ENCODE peak calls at places on chromosomes 12 and 14, in eight cellular contexts. One of them, this sample, is unnamed.

GRCh38 chr14:23056956-23057756 is at the start of gene CDH24:
- DNase-seq in suprapubic skin: peak; percentile 86
- DNase-seq in GM20000: peak; percentile 95
- DNase-seq in HL-60: no peak
- DNase-seq in uterus: peak; percentile 78
- DNase-seq in AG09309: no peak
- DNase-seq in tibial artery: peak; percentile 72
- DNase-seq in HFFc6: peak; percentile 26
- DNase-seq in this sample: peak; percentile 61

GRCh38 chr12:45327823-45328383 is 112.0 kb downstream of the ANO6 start:
- DNase-seq in AG09309: no peak
- DNase-seq in tibial artery: no peak
- DNase-seq in HFFc6: peak; percentile 12
- DNase-seq in uterus: no peak
- DNase-seq in suprapubic skin: no peak
- DNase-seq in GM20000: no peak
- DNase-seq in HL-60: no peak
- DNase-seq in this sample: no peak

GRCh38 chr12:131950182-131950913 is 606 bp downstream of the EP400 start:
- DNase-seq in tibial artery: no peak
- DNase-seq in GM20000: peak; percentile 56
- DNase-seq in uterus: peak; percentile 29
- DNase-seq in AG09309: no peak
- DNase-seq in suprapubic skin: peak; percentile 80
- DNase-seq in HL-60: no peak
- DNase-seq in HFFc6: no peak
- DNase-seq in this sample: peak; percentile 40

GRCh38 chr14:101198398-101199027 is 295.0 kb upstream of the RTL1 start:
- DNase-seq in HFFc6: no peak
- DNase-seq in HL-60: no peak
- DNase-seq in suprapubic skin: no peak
- DNase-seq in uterus: peak; percentile 9
- DNase-seq in AG09309: no peak
- DNase-seq in GM20000: no peak
- DNase-seq in tibial artery: no peak
- DNase-seq in this sample: no peak

GRCh38 chr12:5102261-5102789 is 58.6 kb downstream of the KCNA5 start:
- DNase-seq in uterus: no peak
- DNase-seq in suprapubic skin: no peak
- DNase-seq in HL-60: no peak
- DNase-seq in GM20000: no peak
- DNase-seq in tibial artery: no peak
- DNase-seq in AG09309: peak; percentile 70
- DNase-seq in HFFc6: peak; percentile 90
- DNase-seq in this sample: no peak

GRCh38 chr12:62347922-62348650 is 87.9 kb downstream of the USP15 start:
- DNase-seq in AG09309: peak; percentile 17
- DNase-seq in HFFc6: peak; percentile 57
- DNase-seq in uterus: no peak
- DNase-seq in tibial artery: no peak
- DNase-seq in GM20000: no peak
- DNase-seq in HL-60: no peak
- DNase-seq in suprapubic skin: no peak
- DNase-seq in this sample: no peak

GRCh38 chr12:13175499-13175898 is 21.0 kb upstream of the EMP1 start:
- DNase-seq in GM20000: no peak
- DNase-seq in HL-60: no peak
- DNase-seq in AG09309: no peak
- DNase-seq in tibial artery: no peak
- DNase-seq in HFFc6: peak; percentile 51
- DNase-seq in uterus: no peak
- DNase-seq in suprapubic skin: no peak
- DNase-seq in this sample: no peak

GRCh38 chr12:3520711-3521110 is 29.7 kb downstream of the PRMT8 start:
- DNase-seq in GM20000: no peak
- DNase-seq in HL-60: no peak
- DNase-seq in tibial artery: no peak
- DNase-seq in HFFc6: no peak
- DNase-seq in suprapubic skin: no peak
- DNase-seq in AG09309: no peak
- DNase-seq in uterus: no peak
- DNase-seq in this sample: no peak

GRCh38 chr12:68587448-68587873 is 23.2 kb upstream of the RAP1B start:
- DNase-seq in AG09309: no peak
- DNase-seq in uterus: no peak
- DNase-seq in HFFc6: no peak
- DNase-seq in suprapubic skin: no peak
- DNase-seq in GM20000: peak; percentile 59
- DNase-seq in HL-60: peak; percentile 31
- DNase-seq in tibial artery: no peak
- DNase-seq in this sample: no peak

GRCh38 chr12:9646794-9647622 is 22.5 kb upstream of the CLEC2D start:
- DNase-seq in uterus: no peak
- DNase-seq in tibial artery: no peak
- DNase-seq in HFFc6: peak; percentile 10
- DNase-seq in suprapubic skin: no peak
- DNase-seq in AG09309: no peak
- DNase-seq in HL-60: no peak
- DNase-seq in GM20000: no peak
- DNase-seq in this sample: no peak

GRCh38 chr14:70771781-70772212 is 37.5 kb downstream of the MAP3K9 start:
- DNase-seq in tibial artery: no peak
- DNase-seq in GM20000: no peak
- DNase-seq in HFFc6: no peak
- DNase-seq in uterus: no peak
- DNase-seq in HL-60: no peak
- DNase-seq in AG09309: no peak
- DNase-seq in suprapubic skin: no peak
- DNase-seq in this sample: no peak

GRCh38 chr14:94671870-94672444 is 59.8 kb downstream of the SERPINA3 start:
- DNase-seq in AG09309: no peak
- DNase-seq in suprapubic skin: peak; percentile 62
- DNase-seq in GM20000: no peak
- DNase-seq in HL-60: no peak
- DNase-seq in tibial artery: no peak
- DNase-seq in uterus: no peak
- DNase-seq in HFFc6: no peak
- DNase-seq in this sample: no peak
- TF ChIP-seq CTCF in AG09309: peak; percentile 19
- TF ChIP-seq CTCF in suprapubic skin: no peak
- TF ChIP-seq CTCF in GM20000: no peak
- TF ChIP-seq CTCF in HL-60: no peak
- TF ChIP-seq CTCF in tibial artery: no peak
- TF ChIP-seq CTCF in uterus: no peak
- TF ChIP-seq CTCF in HFFc6: peak; percentile 18
- TF ChIP-seq CTCF in this sample: peak; percentile 48

GRCh38 chr14:68522510-68523325 is 270.1 kb downstream of the ZFP36L1 start:
- DNase-seq in HL-60: no peak
- DNase-seq in AG09309: no peak
- DNase-seq in tibial artery: no peak
- DNase-seq in GM20000: no peak
- DNase-seq in HFFc6: no peak
- DNase-seq in suprapubic skin: peak; percentile 41
- DNase-seq in uterus: peak; percentile 58
- DNase-seq in this sample: no peak

GRCh38 chr14:68525516-68525915 is 267.4 kb downstream of the ZFP36L1 start:
- DNase-seq in uterus: no peak
- DNase-seq in HFFc6: no peak
- DNase-seq in GM20000: no peak
- DNase-seq in HL-60: no peak
- DNase-seq in AG09309: no peak
- DNase-seq in suprapubic skin: no peak
- DNase-seq in tibial artery: no peak
- DNase-seq in this sample: no peak

GRCh38 chr14:68523326-68523610 is 269.6 kb downstream of the ZFP36L1 start:
- DNase-seq in HFFc6: no peak
- DNase-seq in GM20000: no peak
- DNase-seq in HL-60: no peak
- DNase-seq in tibial artery: no peak
- DNase-seq in AG09309: no peak
- DNase-seq in uterus: no peak
- DNase-seq in suprapubic skin: no peak
- DNase-seq in this sample: no peak

GRCh38 chr14:68521952-68522509 is 270.8 kb downstream of the ZFP36L1 start:
- DNase-seq in HL-60: no peak
- DNase-seq in HFFc6: no peak
- DNase-seq in GM20000: no peak
- DNase-seq in uterus: no peak
- DNase-seq in suprapubic skin: peak; percentile 54
- DNase-seq in tibial artery: no peak
- DNase-seq in AG09309: no peak
- DNase-seq in this sample: no peak

DNA sequence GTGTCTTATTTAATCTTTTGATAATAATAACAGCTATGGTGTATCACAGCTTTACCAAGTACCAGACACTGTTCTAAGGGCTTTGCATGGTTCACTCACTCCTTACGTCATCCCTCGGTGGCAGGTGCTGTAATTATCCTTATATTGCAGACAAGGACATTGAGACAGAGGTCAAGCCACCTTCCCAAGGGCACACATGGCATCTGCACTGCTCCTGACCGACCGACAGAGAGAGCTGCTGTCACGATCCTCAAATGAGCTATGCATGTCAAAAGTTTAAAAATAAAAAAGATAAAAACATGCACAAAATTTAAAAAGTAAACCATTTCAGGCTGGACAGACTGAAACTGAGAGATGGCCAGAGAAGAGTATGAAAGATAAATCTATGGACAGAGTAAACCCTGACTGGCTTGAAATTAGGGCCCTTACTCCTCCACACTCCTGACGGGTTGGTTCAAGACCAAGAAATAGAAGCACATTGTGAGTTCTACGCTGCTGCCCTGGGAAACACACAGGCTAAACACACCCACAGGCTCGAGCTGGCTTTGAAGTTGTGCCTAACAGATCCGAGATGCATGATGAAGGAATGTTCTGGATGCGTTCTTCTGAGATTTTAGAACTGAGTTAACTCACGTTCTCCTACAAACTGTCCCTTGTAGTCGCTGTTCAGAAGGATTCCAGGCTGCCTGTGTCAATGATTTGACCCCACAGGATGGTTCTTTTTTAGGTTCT is 268.7 kb downstream of the ZFP36L1 start:
- DNase-seq in HL-60: no peak
- DNase-seq in tibial artery: no peak
- DNase-seq in AG09309: no peak
- DNase-seq in suprapubic skin: no peak
- DNase-seq in GM20000: no peak
- DNase-seq in HFFc6: no peak
- DNase-seq in uterus: peak; percentile 83
- DNase-seq in this sample: no peak
- TF ChIP-seq CTCF in HL-60: no peak
- TF ChIP-seq CTCF in tibial artery: peak; percentile 31
- TF ChIP-seq CTCF in AG09309: peak; percentile 47
- TF ChIP-seq CTCF in suprapubic skin: peak; percentile 38
- TF ChIP-seq CTCF in GM20000: no peak
- TF ChIP-seq CTCF in HFFc6: no peak
- TF ChIP-seq CTCF in uterus: peak; percentile 8
- TF ChIP-seq CTCF in this sample: no peak

GRCh38 chr14:94003397-94003796 is 6.3 kb downstream of the CCDC197 start:
- DNase-seq in GM20000: no peak
- DNase-seq in HFFc6: no peak
- DNase-seq in suprapubic skin: no peak
- DNase-seq in tibial artery: no peak
- DNase-seq in uterus: no peak
- DNase-seq in HL-60: no peak
- DNase-seq in AG09309: no peak
- DNase-seq in this sample: no peak

GRCh38 chr14:94001501-94002396 is 4.6 kb downstream of the CCDC197 start:
- DNase-seq in HL-60: no peak
- DNase-seq in GM20000: peak; percentile 79
- DNase-seq in HFFc6: peak; percentile 59
- DNase-seq in uterus: peak; percentile 59
- DNase-seq in tibial artery: peak; percentile 41
- DNase-seq in AG09309: no peak
- DNase-seq in suprapubic skin: no peak
- DNase-seq in this sample: peak; percentile 32

GRCh38 chr14:94004015-94004414 is 6.9 kb downstream of the CCDC197 start:
- DNase-seq in GM20000: no peak
- DNase-seq in AG09309: no peak
- DNase-seq in HFFc6: no peak
- DNase-seq in uterus: no peak
- DNase-seq in tibial artery: no peak
- DNase-seq in suprapubic skin: no peak
- DNase-seq in HL-60: no peak
- DNase-seq in this sample: no peak

GRCh38 chr14:94008234-94008633 is 11.1 kb downstream of the CCDC197 start:
- DNase-seq in HFFc6: no peak
- DNase-seq in HL-60: no peak
- DNase-seq in tibial artery: no peak
- DNase-seq in GM20000: no peak
- DNase-seq in suprapubic skin: no peak
- DNase-seq in uterus: no peak
- DNase-seq in AG09309: no peak
- DNase-seq in this sample: no peak

DNA sequence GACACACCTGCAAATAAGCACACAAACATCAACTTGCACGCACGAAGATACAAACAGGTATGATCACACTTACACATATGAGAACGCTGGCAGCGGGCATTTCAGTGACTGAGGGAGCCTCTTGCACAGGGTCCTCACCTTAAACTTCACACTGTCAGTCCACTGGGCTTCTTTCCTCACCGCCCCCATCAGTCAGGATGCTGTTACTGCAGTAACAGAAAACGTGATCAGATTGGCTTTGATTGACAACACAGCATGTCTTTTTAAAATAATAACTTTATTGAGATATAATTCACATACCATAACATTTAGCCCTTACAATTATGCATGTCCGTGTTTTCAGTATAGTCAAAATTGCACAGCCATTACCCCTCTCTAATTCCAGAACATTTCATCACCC is 8.2 kb downstream of the CCDC197 start:
- DNase-seq in uterus: no peak
- DNase-seq in HL-60: no peak
- DNase-seq in AG09309: no peak
- DNase-seq in suprapubic skin: no peak
- DNase-seq in GM20000: no peak
- DNase-seq in tibial artery: no peak
- DNase-seq in HFFc6: no peak
- DNase-seq in this sample: no peak
- TF ChIP-seq CTCF in uterus: no peak
- TF ChIP-seq CTCF in HL-60: peak; percentile 36
- TF ChIP-seq CTCF in AG09309: peak; percentile 47
- TF ChIP-seq CTCF in suprapubic skin: no peak
- TF ChIP-seq CTCF in GM20000: peak; percentile 35
- TF ChIP-seq CTCF in tibial artery: peak; percentile 14
- TF ChIP-seq CTCF in HFFc6: peak; percentile 72
- TF ChIP-seq CTCF in this sample: peak; percentile 51

GRCh38 chr12:49014547-49014946 is 4.0 kb downstream of the PRKAG1 start:
- DNase-seq in tibial artery: no peak
- DNase-seq in suprapubic skin: no peak
- DNase-seq in AG09309: no peak
- DNase-seq in uterus: no peak
- DNase-seq in HL-60: no peak
- DNase-seq in HFFc6: peak; percentile 56
- DNase-seq in GM20000: no peak
- DNase-seq in this sample: no peak
- TF ChIP-seq CTCF in tibial artery: no peak
- TF ChIP-seq CTCF in suprapubic skin: no peak
- TF ChIP-seq CTCF in AG09309: peak; percentile 40
- TF ChIP-seq CTCF in uterus: no peak
- TF ChIP-seq CTCF in HL-60: no peak
- TF ChIP-seq CTCF in HFFc6: peak; percentile 70
- TF ChIP-seq CTCF in GM20000: no peak
- TF ChIP-seq CTCF in this sample: no peak

GRCh38 chr12:93242154-93242958 is 135.4 kb upstream of the NUDT4 start:
- DNase-seq in AG09309: no peak
- DNase-seq in HFFc6: no peak
- DNase-seq in tibial artery: no peak
- DNase-seq in uterus: no peak
- DNase-seq in HL-60: no peak
- DNase-seq in suprapubic skin: no peak
- DNase-seq in GM20000: no peak
- DNase-seq in this sample: no peak
- TF ChIP-seq CTCF in AG09309: no peak
- TF ChIP-seq CTCF in HFFc6: peak; percentile 25
- TF ChIP-seq CTCF in tibial artery: no peak
- TF ChIP-seq CTCF in uterus: no peak
- TF ChIP-seq CTCF in HL-60: no peak
- TF ChIP-seq CTCF in suprapubic skin: no peak
- TF ChIP-seq CTCF in GM20000: no peak
- TF ChIP-seq CTCF in this sample: no peak